ENCODE peak calls at places on chromosomes 7 and 10, in eight cellular contexts. One of them, this sample, is unnamed.

GRCh38 chr10:70122742-70123141 is 9.9 kb downstream of the AIFM2 start:
- DNase-seq in uterus: no peak
- DNase-seq in H1: no peak
- DNase-seq in H9: no peak
- DNase-seq in IMR-90: peak; percentile 21
- DNase-seq in esophagus squamous epithelium: no peak
- DNase-seq in left ventricle myocardium inferior: no peak
- DNase-seq in choroid plexus epithelial cell: peak; percentile 43
- DNase-seq in this sample: no peak

GRCh38 chr7:117448655-117449054 is 21.4 kb upstream of the ASZ1 start:
- DNase-seq in uterus: no peak
- DNase-seq in H1: no peak
- DNase-seq in H9: no peak
- DNase-seq in IMR-90: peak; percentile 1
- DNase-seq in esophagus squamous epithelium: no peak
- DNase-seq in left ventricle myocardium inferior: no peak
- DNase-seq in choroid plexus epithelial cell: no peak
- DNase-seq in this sample: no peak

GRCh38 chr7:4837814-4838625 is 23.8 kb downstream of the PAPOLB start:
- DNase-seq in uterus: no peak
- DNase-seq in H1: peak; percentile 50
- DNase-seq in H9: no peak
- DNase-seq in IMR-90: no peak
- DNase-seq in esophagus squamous epithelium: no peak
- DNase-seq in left ventricle myocardium inferior: no peak
- DNase-seq in choroid plexus epithelial cell: peak; percentile 31
- DNase-seq in this sample: no peak

GRCh38 chr10:103911021-103911459 is 6.9 kb downstream of the STN1 start:
- DNase-seq in uterus: no peak
- DNase-seq in H1: no peak
- DNase-seq in H9: no peak
- DNase-seq in IMR-90: no peak
- DNase-seq in esophagus squamous epithelium: no peak
- DNase-seq in left ventricle myocardium inferior: no peak
- DNase-seq in choroid plexus epithelial cell: no peak
- DNase-seq in this sample: no peak

GRCh38 chr10:94223702-94224370 is 138.9 kb downstream of the NOC3L start:
- DNase-seq in uterus: no peak
- DNase-seq in H1: no peak
- DNase-seq in H9: no peak
- DNase-seq in IMR-90: no peak
- DNase-seq in esophagus squamous epithelium: no peak
- DNase-seq in left ventricle myocardium inferior: peak; percentile 53
- DNase-seq in choroid plexus epithelial cell: peak; percentile 19
- DNase-seq in this sample: no peak

GRCh38 chr7:91267558-91267955 is 3.3 kb downstream of the FZD1 start:
- DNase-seq in uterus: no peak
- DNase-seq in H1: no peak
- DNase-seq in H9: no peak
- DNase-seq in IMR-90: peak; percentile 75
- DNase-seq in esophagus squamous epithelium: no peak
- DNase-seq in left ventricle myocardium inferior: no peak
- DNase-seq in choroid plexus epithelial cell: peak; percentile 68
- DNase-seq in this sample: no peak

GRCh38 chr10:341081-341740 is 206.0 kb downstream of the ZMYND11 start:
- DNase-seq in uterus: no peak
- DNase-seq in H1: no peak
- DNase-seq in H9: no peak
- DNase-seq in IMR-90: no peak
- DNase-seq in esophagus squamous epithelium: no peak
- DNase-seq in left ventricle myocardium inferior: no peak
- DNase-seq in choroid plexus epithelial cell: no peak
- DNase-seq in this sample: no peak

GRCh38 chr10:22945934-22946673 is 18.3 kb downstream of the ARMC3 start:
- DNase-seq in uterus: no peak
- DNase-seq in H1: no peak
- DNase-seq in H9: no peak
- DNase-seq in IMR-90: no peak
- DNase-seq in esophagus squamous epithelium: no peak
- DNase-seq in left ventricle myocardium inferior: no peak
- DNase-seq in choroid plexus epithelial cell: no peak
- DNase-seq in this sample: no peak

GRCh38 chr7:158120313-158120712 is 467.3 kb downstream of the PTPRN2 start:
- DNase-seq in uterus: no peak
- DNase-seq in H1: no peak
- DNase-seq in H9: no peak
- DNase-seq in IMR-90: no peak
- DNase-seq in esophagus squamous epithelium: no peak
- DNase-seq in left ventricle myocardium inferior: no peak
- DNase-seq in choroid plexus epithelial cell: no peak
- DNase-seq in this sample: no peak

GRCh38 chr7:118696879-118697278 is 472.4 kb downstream of the ANKRD7 start:
- DNase-seq in uterus: no peak
- DNase-seq in H1: no peak
- DNase-seq in H9: no peak
- DNase-seq in IMR-90: no peak
- DNase-seq in esophagus squamous epithelium: no peak
- DNase-seq in left ventricle myocardium inferior: no peak
- DNase-seq in choroid plexus epithelial cell: no peak
- DNase-seq in this sample: no peak

GRCh38 chr7:30255096-30255769 is 29.2 kb upstream of the ZNRF2 start:
- DNase-seq in uterus: no peak
- DNase-seq in H1: no peak
- DNase-seq in H9: no peak
- DNase-seq in IMR-90: no peak
- DNase-seq in esophagus squamous epithelium: no peak
- DNase-seq in left ventricle myocardium inferior: no peak
- DNase-seq in choroid plexus epithelial cell: no peak
- DNase-seq in this sample: no peak

GRCh38 chr7:79921976-79922375 is 212.7 kb upstream of the GNAI1 start:
- DNase-seq in uterus: no peak
- DNase-seq in H1: no peak
- DNase-seq in H9: no peak
- DNase-seq in IMR-90: no peak
- DNase-seq in esophagus squamous epithelium: no peak
- DNase-seq in left ventricle myocardium inferior: no peak
- DNase-seq in choroid plexus epithelial cell: no peak
- DNase-seq in this sample: no peak

GRCh38 chr10:101080933-101081546 is 19.3 kb downstream of the KAZALD1 start:
- DNase-seq in uterus: no peak
- DNase-seq in H1: no peak
- DNase-seq in H9: peak; percentile 61
- DNase-seq in IMR-90: peak; percentile 29
- DNase-seq in esophagus squamous epithelium: no peak
- DNase-seq in left ventricle myocardium inferior: no peak
- DNase-seq in choroid plexus epithelial cell: peak; percentile 29
- DNase-seq in this sample: peak; percentile 76

GRCh38 chr10:24408365-24408764 is 199.4 kb downstream of the KIAA1217 start:
- DNase-seq in uterus: no peak
- DNase-seq in H1: no peak
- DNase-seq in H9: no peak
- DNase-seq in IMR-90: no peak
- DNase-seq in esophagus squamous epithelium: no peak
- DNase-seq in left ventricle myocardium inferior: no peak
- DNase-seq in choroid plexus epithelial cell: no peak
- DNase-seq in this sample: no peak

GRCh38 chr7:158076215-158076614 is 511.4 kb downstream of the PTPRN2 start:
- DNase-seq in uterus: no peak
- DNase-seq in H1: no peak
- DNase-seq in H9: no peak
- DNase-seq in IMR-90: no peak
- DNase-seq in esophagus squamous epithelium: no peak
- DNase-seq in left ventricle myocardium inferior: no peak
- DNase-seq in choroid plexus epithelial cell: no peak
- DNase-seq in this sample: no peak

GRCh38 chr10:127880557-127880956 is 12.2 kb downstream of the CLRN3 start:
- DNase-seq in uterus: no peak
- DNase-seq in H1: peak; percentile 30
- DNase-seq in H9: no peak
- DNase-seq in IMR-90: no peak
- DNase-seq in esophagus squamous epithelium: no peak
- DNase-seq in left ventricle myocardium inferior: no peak
- DNase-seq in choroid plexus epithelial cell: no peak
- DNase-seq in this sample: peak; percentile 25

GRCh38 chr7:15086171-15086745 is 183.7 kb upstream of the DGKB start:
- DNase-seq in uterus: no peak
- DNase-seq in H1: no peak
- DNase-seq in H9: no peak
- DNase-seq in IMR-90: no peak
- DNase-seq in esophagus squamous epithelium: no peak
- DNase-seq in left ventricle myocardium inferior: no peak
- DNase-seq in choroid plexus epithelial cell: peak; percentile 34
- DNase-seq in this sample: no peak

GRCh38 chr10:43234471-43235041 is 32.3 kb downstream of the RASGEF1A start:
- DNase-seq in uterus: no peak
- DNase-seq in H1: no peak
- DNase-seq in H9: peak; percentile 14
- DNase-seq in IMR-90: no peak
- DNase-seq in esophagus squamous epithelium: no peak
- DNase-seq in left ventricle myocardium inferior: peak; percentile 4
- DNase-seq in choroid plexus epithelial cell: no peak
- DNase-seq in this sample: peak; percentile 1

GRCh38 chr7:98049034-98049433 is 57.6 kb upstream of the LMTK2 start:
- DNase-seq in uterus: no peak
- DNase-seq in H1: no peak
- DNase-seq in H9: peak; percentile 89
- DNase-seq in IMR-90: no peak
- DNase-seq in esophagus squamous epithelium: no peak
- DNase-seq in left ventricle myocardium inferior: no peak
- DNase-seq in choroid plexus epithelial cell: no peak
- DNase-seq in this sample: no peak

GRCh38 chr7:427506-428103 is 92.0 kb downstream of the PDGFA start:
- DNase-seq in uterus: no peak
- DNase-seq in H1: no peak
- DNase-seq in H9: no peak
- DNase-seq in IMR-90: no peak
- DNase-seq in esophagus squamous epithelium: no peak
- DNase-seq in left ventricle myocardium inferior: no peak
- DNase-seq in choroid plexus epithelial cell: no peak
- DNase-seq in this sample: no peak

GRCh38 chr7:96679886-96680285 is 29.8 kb downstream of the SEM1 start:
- DNase-seq in uterus: no peak
- DNase-seq in H1: no peak
- DNase-seq in H9: no peak
- DNase-seq in IMR-90: no peak
- DNase-seq in esophagus squamous epithelium: no peak
- DNase-seq in left ventricle myocardium inferior: no peak
- DNase-seq in choroid plexus epithelial cell: no peak
- DNase-seq in this sample: no peak
- TF ChIP-seq CTCF in uterus: no peak
- TF ChIP-seq CTCF in H1: no peak
- TF ChIP-seq CTCF in H9: peak; percentile 53
- TF ChIP-seq CTCF in IMR-90: no peak
- TF ChIP-seq CTCF in esophagus squamous epithelium: no peak
- TF ChIP-seq CTCF in left ventricle myocardium inferior: no peak
- TF ChIP-seq CTCF in choroid plexus epithelial cell: no peak
- TF ChIP-seq CTCF in this sample: no peak

GRCh38 chr7:34282271-34282670 is 375.7 kb upstream of the NPSR1 start:
- DNase-seq in uterus: no peak
- DNase-seq in H1: no peak
- DNase-seq in H9: no peak
- DNase-seq in IMR-90: no peak
- DNase-seq in esophagus squamous epithelium: no peak
- DNase-seq in left ventricle myocardium inferior: no peak
- DNase-seq in choroid plexus epithelial cell: no peak
- DNase-seq in this sample: no peak

GRCh38 chr7:34275629-34276028 is 370.3 kb downstream of the BMPER start:
- DNase-seq in uterus: no peak
- DNase-seq in H1: no peak
- DNase-seq in H9: no peak
- DNase-seq in IMR-90: no peak
- DNase-seq in esophagus squamous epithelium: no peak
- DNase-seq in left ventricle myocardium inferior: no peak
- DNase-seq in choroid plexus epithelial cell: no peak
- DNase-seq in this sample: no peak

GRCh38 chr7:34277801-34278195 is 372.5 kb downstream of the BMPER start:
- DNase-seq in uterus: no peak
- DNase-seq in H1: no peak
- DNase-seq in H9: no peak
- DNase-seq in IMR-90: no peak
- DNase-seq in esophagus squamous epithelium: no peak
- DNase-seq in left ventricle myocardium inferior: no peak
- DNase-seq in choroid plexus epithelial cell: no peak
- DNase-seq in this sample: no peak

GRCh38 chr7:34277016-34277800 is 371.9 kb downstream of the BMPER start:
- DNase-seq in uterus: no peak
- DNase-seq in H1: no peak
- DNase-seq in H9: no peak
- DNase-seq in IMR-90: peak; percentile 31
- DNase-seq in esophagus squamous epithelium: no peak
- DNase-seq in left ventricle myocardium inferior: no peak
- DNase-seq in choroid plexus epithelial cell: peak; percentile 62
- DNase-seq in this sample: no peak

GRCh38 chr7:34281260-34281659 is 375.9 kb downstream of the BMPER start:
- DNase-seq in uterus: no peak
- DNase-seq in H1: no peak
- DNase-seq in H9: no peak
- DNase-seq in IMR-90: no peak
- DNase-seq in esophagus squamous epithelium: no peak
- DNase-seq in left ventricle myocardium inferior: no peak
- DNase-seq in choroid plexus epithelial cell: peak; percentile 38
- DNase-seq in this sample: no peak
- TF ChIP-seq CTCF in uterus: no peak
- TF ChIP-seq CTCF in H1: no peak
- TF ChIP-seq CTCF in H9: peak; percentile 54
- TF ChIP-seq CTCF in IMR-90: peak; percentile 16
- TF ChIP-seq CTCF in esophagus squamous epithelium: no peak
- TF ChIP-seq CTCF in left ventricle myocardium inferior: no peak
- TF ChIP-seq CTCF in choroid plexus epithelial cell: peak; percentile 33
- TF ChIP-seq CTCF in this sample: no peak

GRCh38 chr10:31836569-31837406 is 91.8 kb downstream of the ARHGAP12 start:
- DNase-seq in uterus: no peak
- DNase-seq in H1: no peak
- DNase-seq in H9: peak; percentile 38
- DNase-seq in IMR-90: peak; percentile 48
- DNase-seq in esophagus squamous epithelium: no peak
- DNase-seq in left ventricle myocardium inferior: no peak
- DNase-seq in choroid plexus epithelial cell: peak; percentile 80
- DNase-seq in this sample: peak; percentile 8
- TF ChIP-seq CTCF in uterus: peak; percentile 31
- TF ChIP-seq CTCF in H1: peak; percentile 58
- TF ChIP-seq CTCF in H9: peak; percentile 87
- TF ChIP-seq CTCF in IMR-90: peak; percentile 71
- TF ChIP-seq CTCF in esophagus squamous epithelium: peak; percentile 58
- TF ChIP-seq CTCF in left ventricle myocardium inferior: peak; percentile 62
- TF ChIP-seq CTCF in choroid plexus epithelial cell: peak; percentile 93
- TF ChIP-seq CTCF in this sample: peak; percentile 77

GRCh38 chr10:12428447-12429135 is 79.2 kb downstream of the CAMK1D start:
- DNase-seq in uterus: no peak
- DNase-seq in H1: no peak
- DNase-seq in H9: no peak
- DNase-seq in IMR-90: no peak
- DNase-seq in esophagus squamous epithelium: no peak
- DNase-seq in left ventricle myocardium inferior: no peak
- DNase-seq in choroid plexus epithelial cell: no peak
- DNase-seq in this sample: no peak
- TF ChIP-seq CTCF in uterus: no peak
- TF ChIP-seq CTCF in H1: peak; percentile 34
- TF ChIP-seq CTCF in H9: peak; percentile 31
- TF ChIP-seq CTCF in IMR-90: no peak
- TF ChIP-seq CTCF in esophagus squamous epithelium: no peak
- TF ChIP-seq CTCF in left ventricle myocardium inferior: no peak
- TF ChIP-seq CTCF in choroid plexus epithelial cell: no peak
- TF ChIP-seq CTCF in this sample: no peak